ENCODE peak calls at places on chromosomes 1 and 21, in six cellular contexts. One of them, this sample, is unnamed.

GRCh38 chr1:226632169-226632884 is 83.8 kb downstream of the STUM start:
- DNase-seq in K562: no peak
- DNase-seq in HCT116: no peak
- DNase-seq in GM12878: no peak
- DNase-seq in HepG2: no peak
- DNase-seq in H1: no peak
- DNase-seq in this sample: no peak

GRCh38 chr1:117782056-117782455 is 147.4 kb downstream of the GDAP2 start:
- DNase-seq in K562: no peak
- DNase-seq in HCT116: no peak
- DNase-seq in GM12878: no peak
- DNase-seq in HepG2: no peak
- DNase-seq in H1: no peak
- DNase-seq in this sample: no peak

GRCh38 chr1:78622548-78622947 is 2.3 kb downstream of the IFI44L start:
- DNase-seq in K562: no peak
- DNase-seq in HCT116: no peak
- DNase-seq in GM12878: no peak
- DNase-seq in HepG2: no peak
- DNase-seq in H1: no peak
- DNase-seq in this sample: no peak

GRCh38 chr1:29981586-29982239 is 741.7 kb downstream of the MATN1 start:
- DNase-seq in K562: no peak
- DNase-seq in HCT116: no peak
- DNase-seq in GM12878: no peak
- DNase-seq in HepG2: no peak
- DNase-seq in H1: no peak
- DNase-seq in this sample: no peak

GRCh38 chr1:38240626-38241025 is 194.0 kb upstream of the POU3F1 start:
- DNase-seq in K562: no peak
- DNase-seq in HCT116: no peak
- DNase-seq in GM12878: no peak
- DNase-seq in HepG2: no peak
- DNase-seq in H1: no peak
- DNase-seq in this sample: no peak

GRCh38 chr1:166947398-166948043 is 27.8 kb downstream of the ILDR2 start:
- DNase-seq in K562: peak; percentile 12
- DNase-seq in HCT116: no peak
- DNase-seq in GM12878: no peak
- DNase-seq in HepG2: no peak
- DNase-seq in H1: no peak
- DNase-seq in this sample: peak; percentile 24

GRCh38 chr1:48493031-48493430 is 21.0 kb upstream of the SPATA6 start:
- DNase-seq in K562: no peak
- DNase-seq in HCT116: no peak
- DNase-seq in GM12878: no peak
- DNase-seq in HepG2: no peak
- DNase-seq in H1: no peak
- DNase-seq in this sample: peak; percentile 7

GRCh38 chr21:38910390-38911008 is 104.8 kb downstream of the ETS2 start:
- DNase-seq in K562: no peak
- DNase-seq in HCT116: peak; percentile 74
- DNase-seq in GM12878: no peak
- DNase-seq in HepG2: no peak
- DNase-seq in H1: no peak
- DNase-seq in this sample: no peak

GRCh38 chr1:42753070-42753469 is 13.0 kb upstream of the CLDN19 start:
- DNase-seq in K562: no peak
- DNase-seq in HCT116: no peak
- DNase-seq in GM12878: no peak
- DNase-seq in HepG2: no peak
- DNase-seq in H1: no peak
- DNase-seq in this sample: no peak

GRCh38 chr1:89910780-89911179 is 84.1 kb upstream of the ZNF326 start:
- DNase-seq in K562: no peak
- DNase-seq in HCT116: peak; percentile 8
- DNase-seq in GM12878: no peak
- DNase-seq in HepG2: no peak
- DNase-seq in H1: no peak
- DNase-seq in this sample: peak; percentile 69

GRCh38 chr1:197521118-197521739 is 253.2 kb downstream of the CRB1 start:
- DNase-seq in K562: peak; percentile 56
- DNase-seq in HCT116: peak; percentile 16
- DNase-seq in GM12878: no peak
- DNase-seq in HepG2: peak; percentile 23
- DNase-seq in H1: no peak
- DNase-seq in this sample: peak; percentile 46

GRCh38 chr1:160541622-160542302 is 18.7 kb upstream of the SLAMF6 start:
- DNase-seq in K562: peak; percentile 33
- DNase-seq in HCT116: no peak
- DNase-seq in GM12878: no peak
- DNase-seq in HepG2: no peak
- DNase-seq in H1: no peak
- DNase-seq in this sample: no peak

GRCh38 chr1:48673725-48674124 is 103.0 kb downstream of the BEND5 start:
- DNase-seq in K562: peak; percentile 20
- DNase-seq in HCT116: peak; percentile 16
- DNase-seq in GM12878: no peak
- DNase-seq in HepG2: peak; percentile 4
- DNase-seq in H1: no peak
- DNase-seq in this sample: no peak

GRCh38 chr1:3577300-3577699 is 34.0 kb downstream of the MEGF6 start:
- DNase-seq in K562: no peak
- DNase-seq in HCT116: no peak
- DNase-seq in GM12878: no peak
- DNase-seq in HepG2: no peak
- DNase-seq in H1: no peak
- DNase-seq in this sample: no peak

GRCh38 chr1:155009221-155009711 is 6.7 kb downstream of the ZBTB7B start:
- DNase-seq in K562: no peak
- DNase-seq in HCT116: no peak
- DNase-seq in GM12878: no peak
- DNase-seq in HepG2: no peak
- DNase-seq in H1: no peak
- DNase-seq in this sample: no peak

GRCh38 chr1:202967684-202968281 is 726 bp upstream of the CYB5R1 start:
- DNase-seq in K562: peak; percentile 49
- DNase-seq in HCT116: no peak
- DNase-seq in GM12878: no peak
- DNase-seq in HepG2: no peak
- DNase-seq in H1: no peak
- DNase-seq in this sample: peak; percentile 54

GRCh38 chr1:66282343-66282852 is 251.6 kb upstream of the SGIP1 start:
- DNase-seq in K562: no peak
- DNase-seq in HCT116: peak; percentile 68
- DNase-seq in GM12878: peak; percentile 98
- DNase-seq in HepG2: no peak
- DNase-seq in H1: no peak
- DNase-seq in this sample: peak; percentile 53

GRCh38 chr1:77319036-77319705 is 37.4 kb downstream of the AK5 start:
- DNase-seq in K562: no peak
- DNase-seq in HCT116: no peak
- DNase-seq in GM12878: no peak
- DNase-seq in HepG2: no peak
- DNase-seq in H1: no peak
- DNase-seq in this sample: no peak

GRCh38 chr1:187646536-187647128 is 817.9 kb downstream of the PLA2G4A start:
- DNase-seq in K562: no peak
- DNase-seq in HCT116: no peak
- DNase-seq in GM12878: no peak
- DNase-seq in HepG2: no peak
- DNase-seq in H1: no peak
- DNase-seq in this sample: no peak

GRCh38 chr1:204313675-204314074 is 46.1 kb downstream of the PLEKHA6 start:
- DNase-seq in K562: no peak
- DNase-seq in HCT116: no peak
- DNase-seq in GM12878: no peak
- DNase-seq in HepG2: no peak
- DNase-seq in H1: no peak
- DNase-seq in this sample: peak; percentile 62

GRCh38 chr1:2530501-2531361 is 668 bp upstream of the HES5 start:
- DNase-seq in K562: no peak
- DNase-seq in HCT116: no peak
- DNase-seq in GM12878: no peak
- DNase-seq in HepG2: no peak
- DNase-seq in H1: no peak
- DNase-seq in this sample: no peak
- TF ChIP-seq EZH2 in K562: no peak
- TF ChIP-seq EZH2 in HCT116: no peak
- TF ChIP-seq EZH2 in GM12878: no peak
- TF ChIP-seq EZH2 in HepG2: peak; percentile 70
- TF ChIP-seq EZH2 in H1: peak; percentile 42
- TF ChIP-seq EZH2 in this sample: no peak

DNA sequence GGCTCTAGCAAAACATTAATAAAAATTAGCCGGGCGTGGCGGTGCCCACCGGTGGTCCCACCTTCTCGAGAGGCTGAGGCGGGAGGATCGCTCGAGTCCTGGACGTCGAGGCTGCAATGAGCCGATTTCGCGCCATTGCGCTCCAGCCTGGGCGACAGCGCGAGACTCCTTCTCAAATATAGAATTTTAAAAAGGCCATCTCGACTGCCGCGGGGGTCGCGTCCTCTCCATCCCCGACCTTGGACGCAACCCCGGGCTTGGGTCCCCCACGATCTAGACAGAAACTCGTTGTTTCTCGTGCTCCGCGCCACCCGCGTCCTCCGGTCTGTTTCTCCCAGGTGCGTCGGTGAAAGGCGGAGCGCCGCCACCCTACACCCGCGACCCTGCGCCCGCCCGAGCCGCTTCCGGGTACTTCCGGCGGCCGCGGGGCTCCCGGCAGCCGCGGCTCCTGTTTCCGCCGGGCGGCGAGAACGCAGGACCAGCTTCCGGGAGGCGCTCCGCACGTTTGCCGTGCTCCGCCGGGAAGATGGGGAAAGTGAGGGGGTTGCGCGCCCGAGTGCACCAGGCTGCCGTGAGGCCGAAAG is at the start of gene SLX9:
- DNase-seq in K562: peak; percentile 93
- DNase-seq in HCT116: peak; percentile 48
- DNase-seq in GM12878: no peak
- DNase-seq in HepG2: peak; percentile 62
- DNase-seq in H1: no peak
- DNase-seq in this sample: peak; percentile 39
- TF ChIP-seq POLR2A in K562: peak; percentile 96
- TF ChIP-seq POLR2A in HCT116: peak; percentile 80
- TF ChIP-seq POLR2A in GM12878: peak; percentile 88
- TF ChIP-seq POLR2A in HepG2: peak; percentile 56
- TF ChIP-seq POLR2A in H1: no peak
- TF ChIP-seq POLR2A in this sample: peak; percentile 81

DNA sequence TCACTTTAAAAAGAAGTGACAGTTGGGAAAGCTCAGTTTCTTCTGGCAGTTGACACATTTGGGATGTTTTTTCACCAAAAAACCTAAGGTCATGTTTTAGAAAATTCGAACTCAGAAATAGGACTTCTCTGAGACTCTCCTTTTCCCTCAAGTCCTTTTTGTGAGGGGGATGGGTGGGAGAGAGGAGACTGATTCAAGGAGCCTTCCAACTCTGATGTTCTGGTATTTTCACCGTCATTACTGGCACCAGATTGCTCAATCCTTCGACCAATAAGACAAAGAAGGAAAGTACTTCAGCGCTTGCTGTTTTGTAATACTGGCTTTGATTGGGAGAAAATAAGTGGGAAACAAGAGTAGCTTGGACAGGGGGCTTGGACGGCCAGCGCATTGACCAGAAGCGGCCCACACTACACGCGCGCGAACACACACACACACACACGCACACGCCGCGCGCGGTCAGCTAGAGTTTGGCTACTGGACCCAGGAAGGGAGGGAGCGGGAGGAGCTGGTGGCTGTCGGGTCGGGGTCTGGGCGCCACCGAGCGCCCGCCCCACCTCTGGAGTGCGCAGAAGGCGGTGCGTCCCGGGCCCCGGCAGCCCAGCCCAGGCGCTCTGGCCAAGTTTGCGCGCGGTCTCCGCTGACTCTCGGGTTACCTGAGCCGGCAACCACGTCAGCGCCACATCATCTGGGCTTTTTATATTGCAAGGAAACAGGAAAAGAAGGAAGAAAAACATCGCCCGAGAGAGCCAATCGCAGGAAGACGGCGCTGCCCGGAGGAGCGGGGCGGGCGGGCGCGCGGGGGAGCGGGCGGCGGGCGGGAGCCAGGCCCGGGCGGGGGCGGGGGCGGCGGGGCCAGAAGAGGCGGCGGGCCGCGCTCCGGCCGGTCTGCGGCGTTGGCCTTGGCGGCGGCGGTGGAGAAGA is at the start of gene KCNK1:
- DNase-seq in K562: peak; percentile 78
- DNase-seq in HCT116: peak; percentile 83
- DNase-seq in GM12878: no peak
- DNase-seq in HepG2: no peak
- DNase-seq in H1: peak; percentile 41
- DNase-seq in this sample: peak; percentile 29
- TF ChIP-seq POLR2AphosphoS5 in K562: no peak
- TF ChIP-seq POLR2AphosphoS5 in HCT116: peak; percentile 87
- TF ChIP-seq POLR2AphosphoS5 in GM12878: peak; percentile 7
- TF ChIP-seq POLR2AphosphoS5 in HepG2: no peak
- TF ChIP-seq POLR2AphosphoS5 in H1: peak; percentile 71
- TF ChIP-seq POLR2AphosphoS5 in this sample: no peak

GRCh38 chr1:172286629-172287076 is 133.8 kb upstream of the C1orf105 start:
- DNase-seq in K562: no peak
- DNase-seq in HCT116: no peak
- DNase-seq in GM12878: no peak
- DNase-seq in HepG2: no peak
- DNase-seq in H1: no peak
- DNase-seq in this sample: no peak
- TF ChIP-seq EZH2 in K562: no peak
- TF ChIP-seq EZH2 in HCT116: no peak
- TF ChIP-seq EZH2 in GM12878: no peak
- TF ChIP-seq EZH2 in HepG2: no peak
- TF ChIP-seq EZH2 in H1: no peak
- TF ChIP-seq EZH2 in this sample: no peak

GRCh38 chr1:12184008-12184681 is 17.4 kb downstream of the TNFRSF1B start:
- DNase-seq in K562: peak; percentile 34
- DNase-seq in HCT116: no peak
- DNase-seq in GM12878: no peak
- DNase-seq in HepG2: peak; percentile 29
- DNase-seq in H1: no peak
- DNase-seq in this sample: peak; percentile 93
- TF ChIP-seq POLR2A in K562: no peak
- TF ChIP-seq POLR2A in HCT116: no peak
- TF ChIP-seq POLR2A in GM12878: no peak
- TF ChIP-seq POLR2A in HepG2: no peak
- TF ChIP-seq POLR2A in H1: no peak
- TF ChIP-seq POLR2A in this sample: no peak

GRCh38 chr1:8364528-8365442 is 46.9 kb downstream of the SLC45A1 start:
- DNase-seq in K562: no peak
- DNase-seq in HCT116: no peak
- DNase-seq in GM12878: no peak
- DNase-seq in HepG2: no peak
- DNase-seq in H1: no peak
- DNase-seq in this sample: no peak
- TF ChIP-seq POLR2AphosphoS5 in K562: no peak
- TF ChIP-seq POLR2AphosphoS5 in HCT116: no peak
- TF ChIP-seq POLR2AphosphoS5 in GM12878: no peak
- TF ChIP-seq POLR2AphosphoS5 in HepG2: no peak
- TF ChIP-seq POLR2AphosphoS5 in H1: no peak
- TF ChIP-seq POLR2AphosphoS5 in this sample: no peak

This sample was measured in endothelial cell of umbilical vein.